ENCODE peak calls at places on chromosome 19, in ten cellular contexts. One of them, this sample, is unnamed.

GRCh38 chr19:50430888-50431342 is 1.8 kb upstream of the MYBPC2 start:
- DNase-seq in NCI-H510A treated with DMSO at 0.1 percent for 48 hours: no peak
- DNase-seq in NT2/D1: no peak
- DNase-seq in HFF-Myc: no peak
- DNase-seq in stimulated activated CD4-positive, alpha-beta T cell treated with anti-CD3 and anti-CD28 coated beads, Interleukin-2, amount 100 ng/mL, for 4 hours: no peak
- DNase-seq in NCI-H187 treated with DMSO at 0.1 percent for 48 hours: no peak
- DNase-seq in AML-193: no peak
- DNase-seq in adrenal gland: no peak
- DNase-seq in amygdala: no peak
- DNase-seq in activated CD8-positive, alpha-beta memory T cell treated with anti-CD3 and anti-CD28 coated beads for 4 hours: no peak
- DNase-seq in this sample: peak

GRCh38 chr19:46821512-46822359 is 28.9 kb downstream of the AP2S1 start:
- DNase-seq in stimulated activated CD4-positive, alpha-beta T cell treated with anti-CD3 and anti-CD28 coated beads, Interleukin-2, amount 100 ng/mL, for 4 hours: peak
- DNase-seq in NCI-H510A treated with DMSO at 0.1 percent for 48 hours: peak
- DNase-seq in HFF-Myc: no peak
- DNase-seq in NCI-H187 treated with DMSO at 0.1 percent for 48 hours: no peak
- DNase-seq in adrenal gland: no peak
- DNase-seq in AML-193: no peak
- DNase-seq in amygdala: no peak
- DNase-seq in activated CD8-positive, alpha-beta memory T cell treated with anti-CD3 and anti-CD28 coated beads for 4 hours: peak
- DNase-seq in NT2/D1: no peak
- DNase-seq in this sample: no peak

GRCh38 chr19:6587093-6587820 is 3.7 kb downstream of the CD70 start:
- DNase-seq in adrenal gland: no peak
- DNase-seq in amygdala: no peak
- DNase-seq in HFF-Myc: no peak
- DNase-seq in stimulated activated CD4-positive, alpha-beta T cell treated with anti-CD3 and anti-CD28 coated beads, Interleukin-2, amount 100 ng/mL, for 4 hours: no peak
- DNase-seq in AML-193: no peak
- DNase-seq in NCI-H187 treated with DMSO at 0.1 percent for 48 hours: no peak
- DNase-seq in NCI-H510A treated with DMSO at 0.1 percent for 48 hours: no peak
- DNase-seq in NT2/D1: no peak
- DNase-seq in activated CD8-positive, alpha-beta memory T cell treated with anti-CD3 and anti-CD28 coated beads for 4 hours: no peak
- DNase-seq in this sample: peak

GRCh38 chr19:4342421-4343055 is 824 bp upstream of the MPND start:
- DNase-seq in adrenal gland: peak
- DNase-seq in stimulated activated CD4-positive, alpha-beta T cell treated with anti-CD3 and anti-CD28 coated beads, Interleukin-2, amount 100 ng/mL, for 4 hours: peak
- DNase-seq in NCI-H510A treated with DMSO at 0.1 percent for 48 hours: peak
- DNase-seq in AML-193: peak
- DNase-seq in amygdala: peak
- DNase-seq in HFF-Myc: peak
- DNase-seq in NT2/D1: peak
- DNase-seq in activated CD8-positive, alpha-beta memory T cell treated with anti-CD3 and anti-CD28 coated beads for 4 hours: peak
- DNase-seq in NCI-H187 treated with DMSO at 0.1 percent for 48 hours: peak
- DNase-seq in this sample: peak

GRCh38 chr19:43636121-43636683 is 3.4 kb downstream of the CADM4 start:
- DNase-seq in activated CD8-positive, alpha-beta memory T cell treated with anti-CD3 and anti-CD28 coated beads for 4 hours: no peak
- DNase-seq in amygdala: peak
- DNase-seq in HFF-Myc: no peak
- DNase-seq in stimulated activated CD4-positive, alpha-beta T cell treated with anti-CD3 and anti-CD28 coated beads, Interleukin-2, amount 100 ng/mL, for 4 hours: no peak
- DNase-seq in NCI-H510A treated with DMSO at 0.1 percent for 48 hours: no peak
- DNase-seq in NT2/D1: no peak
- DNase-seq in AML-193: no peak
- DNase-seq in NCI-H187 treated with DMSO at 0.1 percent for 48 hours: no peak
- DNase-seq in adrenal gland: no peak
- DNase-seq in this sample: peak

GRCh38 chr19:3319643-3320353 is 46.6 kb upstream of the NFIC start:
- DNase-seq in HFF-Myc: no peak
- DNase-seq in amygdala: no peak
- DNase-seq in NT2/D1: no peak
- DNase-seq in stimulated activated CD4-positive, alpha-beta T cell treated with anti-CD3 and anti-CD28 coated beads, Interleukin-2, amount 100 ng/mL, for 4 hours: no peak
- DNase-seq in NCI-H187 treated with DMSO at 0.1 percent for 48 hours: no peak
- DNase-seq in adrenal gland: no peak
- DNase-seq in AML-193: no peak
- DNase-seq in NCI-H510A treated with DMSO at 0.1 percent for 48 hours: no peak
- DNase-seq in activated CD8-positive, alpha-beta memory T cell treated with anti-CD3 and anti-CD28 coated beads for 4 hours: no peak
- DNase-seq in this sample: peak

GRCh38 chr19:32040246-32040645 is 305.2 kb upstream of the ZNF507 start:
- DNase-seq in HFF-Myc: no peak
- DNase-seq in activated CD8-positive, alpha-beta memory T cell treated with anti-CD3 and anti-CD28 coated beads for 4 hours: no peak
- DNase-seq in amygdala: no peak
- DNase-seq in NT2/D1: no peak
- DNase-seq in AML-193: no peak
- DNase-seq in NCI-H510A treated with DMSO at 0.1 percent for 48 hours: no peak
- DNase-seq in stimulated activated CD4-positive, alpha-beta T cell treated with anti-CD3 and anti-CD28 coated beads, Interleukin-2, amount 100 ng/mL, for 4 hours: no peak
- DNase-seq in NCI-H187 treated with DMSO at 0.1 percent for 48 hours: no peak
- DNase-seq in adrenal gland: no peak
- DNase-seq in this sample: no peak

GRCh38 chr19:14091086-14091884 is 734 bp upstream of the SAMD1 start:
- DNase-seq in amygdala: peak
- DNase-seq in adrenal gland: no peak
- DNase-seq in NT2/D1: no peak
- DNase-seq in AML-193: peak
- DNase-seq in activated CD8-positive, alpha-beta memory T cell treated with anti-CD3 and anti-CD28 coated beads for 4 hours: no peak
- DNase-seq in HFF-Myc: no peak
- DNase-seq in NCI-H187 treated with DMSO at 0.1 percent for 48 hours: no peak
- DNase-seq in stimulated activated CD4-positive, alpha-beta T cell treated with anti-CD3 and anti-CD28 coated beads, Interleukin-2, amount 100 ng/mL, for 4 hours: no peak
- DNase-seq in NCI-H510A treated with DMSO at 0.1 percent for 48 hours: peak
- DNase-seq in this sample: peak

GRCh38 chr19:49393871-49394270 is 5.8 kb downstream of the KASH5 start:
- DNase-seq in NCI-H510A treated with DMSO at 0.1 percent for 48 hours: no peak
- DNase-seq in NT2/D1: no peak
- DNase-seq in AML-193: no peak
- DNase-seq in amygdala: no peak
- DNase-seq in NCI-H187 treated with DMSO at 0.1 percent for 48 hours: no peak
- DNase-seq in stimulated activated CD4-positive, alpha-beta T cell treated with anti-CD3 and anti-CD28 coated beads, Interleukin-2, amount 100 ng/mL, for 4 hours: no peak
- DNase-seq in activated CD8-positive, alpha-beta memory T cell treated with anti-CD3 and anti-CD28 coated beads for 4 hours: no peak
- DNase-seq in HFF-Myc: no peak
- DNase-seq in adrenal gland: no peak
- DNase-seq in this sample: no peak